ENCODE peak calls at places on chromosomes 3 and 15, in nine cellular contexts. Q, L, T, E, B, K, P, V and O are unnamed samples.

GRCh38 chr15:92394327-92395175 is 870 bp downstream of the ST8SIA2 start:
- DNase-seq in B (no peak), P (no peak), V (no peak), K (peak; percentile 16), T (peak; percentile 25), E (no peak), L (no peak), Q (no peak), O (no peak)

GRCh38 chr3:112734718-112735350 is 93.9 kb upstream of the CCDC80 start:
- DNase-seq in P (peak; percentile 65), V (peak; percentile 79), T (peak; percentile 88), L (peak; percentile 8), E (peak; percentile 42), K (peak; percentile 75), B (peak; percentile 17), Q (peak; percentile 81), O (peak; percentile 75)

GRCh38 chr3:193788189-193788946 is 195.4 kb downstream of the OPA1 start:
- DNase-seq in T (peak; percentile 68), K (peak; percentile 68), B (peak; percentile 49), Q (peak; percentile 62), P (peak; percentile 65), L (no peak), V (peak; percentile 66), E (peak; percentile 60), O (peak; percentile 55)

GRCh38 chr3:15171096-15171495 is 35.0 kb upstream of the CAPN7 start:
- DNase-seq in L (no peak), Q (no peak), T (no peak), K (peak; percentile 29), V (peak; percentile 66), E (no peak), B (peak; percentile 60), P (no peak), O (no peak)

GRCh38 chr3:141530133-141530768 is 43.4 kb downstream of the RASA2 start:
- DNase-seq in K (peak; percentile 61), E (no peak), V (no peak), B (no peak), Q (peak; percentile 86), P (no peak), L (no peak), T (no peak), O (peak; percentile 79)

GRCh38 chr3:149767720-149768119 is 15.4 kb upstream of the COMMD2 start:
- DNase-seq in Q (no peak), K (no peak), L (no peak), P (no peak), V (no peak), E (no peak), T (no peak), B (no peak), O (no peak)

GRCh38 chr3:108287146-108287545 is 9.2 kb upstream of the HHLA2 start:
- DNase-seq in V (peak; percentile 47), P (no peak), Q (peak; percentile 12), E (no peak), K (no peak), B (no peak), T (no peak), L (no peak), O (no peak)

GRCh38 chr3:59425371-59425770 is 375.5 kb upstream of the CFAP20DC start:
- DNase-seq in B (no peak), E (no peak), K (peak; percentile 89), L (no peak), P (no peak), T (peak; percentile 14), Q (peak; percentile 95), V (no peak), O (peak; percentile 86)

GRCh38 chr3:89762360-89762759 is 654.9 kb downstream of the EPHA3 start:
- DNase-seq in E (no peak), L (no peak), P (no peak), T (no peak), K (no peak), B (no peak), Q (no peak), V (no peak), O (no peak)

GRCh38 chr3:139534992-139535879 is 4.3 kb downstream of the RBP1 start:
- DNase-seq in P (peak; percentile 51), K (peak; percentile 91), Q (peak; percentile 34), L (peak; percentile 38), E (peak; percentile 96), V (peak; percentile 7), B (no peak), T (peak; percentile 86), O (peak; percentile 11)

GRCh38 chr3:177061382-177061781 is 135.9 kb downstream of the TBL1XR1 start:
- DNase-seq in T (no peak), Q (no peak), L (no peak), E (no peak), V (no peak), K (no peak), P (no peak), B (no peak), O (no peak)

GRCh38 chr3:42042747-42043115 is 48.4 kb upstream of the TRAK1 start:
- DNase-seq in L (no peak), B (no peak), T (no peak), E (peak; percentile 5), K (peak; percentile 45), Q (no peak), V (no peak), P (no peak), O (peak; percentile 28)

GRCh38 chr3:81666502-81667121 is 94.8 kb downstream of the GBE1 start:
- DNase-seq in L (no peak), T (no peak), Q (peak; percentile 48), V (peak; percentile 10), E (no peak), K (peak; percentile 43), B (no peak), P (no peak), O (peak; percentile 29)

GRCh38 chr15:48416301-48416700 is 85.1 kb downstream of the DUT start:
- DNase-seq in T (no peak), P (no peak), L (no peak), V (peak; percentile 36), E (no peak), B (no peak), K (no peak), Q (no peak), O (no peak)

GRCh38 chr3:181274025-181274424 is 284.5 kb upstream of the DNAJC19 start:
- DNase-seq in B (no peak), Q (no peak), L (no peak), P (no peak), T (no peak), E (no peak), K (no peak), V (no peak), O (no peak)
- H3K4me3 ChIP-seq in B (no peak overlapping the region), Q (no peak overlapping the region), L (no peak overlapping the region), P (no peak overlapping the region), T (no peak overlapping the region), E (no peak overlapping the region), K (no peak overlapping the region), V (no peak overlapping the region), O (no peak overlapping the region)

GRCh38 chr3:114877378-114878118 is 269.5 kb downstream of the ZBTB20 start:
- DNase-seq in V (no peak), P (no peak), Q (no peak), K (peak; percentile 10), E (no peak), L (no peak), B (no peak), T (no peak), O (no peak)
- TF ChIP-seq CTCF in V (no peak), P (no peak), Q (no peak), K (no peak), E (no peak), L (no peak), B (no peak), T (no peak), O (no peak)

DNA sequence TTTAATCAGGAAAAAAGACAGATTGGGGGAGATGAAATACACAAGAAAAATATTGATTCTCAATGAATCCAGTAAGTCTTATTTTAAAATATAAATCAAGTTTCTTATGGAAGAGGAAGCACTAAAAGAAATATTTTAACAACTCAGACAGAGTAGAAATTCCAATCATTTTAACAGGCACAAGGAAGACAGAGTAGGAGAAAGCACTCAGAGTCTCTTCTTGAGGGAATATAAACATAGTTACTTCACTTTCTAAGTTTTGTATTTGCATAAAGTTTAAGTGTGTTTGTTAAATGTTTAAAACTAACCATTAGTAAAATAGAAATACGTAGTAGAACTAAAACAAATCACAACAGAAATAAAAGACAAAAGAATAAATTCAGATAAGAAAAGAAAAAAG is 24.5 kb upstream of the RTP4 start:
- DNase-seq in B (no peak), V (no peak), Q (no peak), L (no peak), T (no peak), K (no peak), E (no peak), P (no peak), O (no peak)
- H3K4me3 ChIP-seq in B (no peak overlapping the region), V (no peak overlapping the region), Q (no peak overlapping the region), L (no peak overlapping the region), T (no peak overlapping the region), K (no peak overlapping the region), E (no peak overlapping the region), P (no peak overlapping the region), O (no peak overlapping the region)

GRCh38 chr3:84825817-84826216 is 133.0 kb upstream of the CADM2 start:
- DNase-seq in Q (no peak), E (no peak), B (no peak), L (no peak), P (no peak), K (no peak), T (no peak), V (no peak), O (no peak)
- TF ChIP-seq CTCF in Q (no peak), E (no peak), B (no peak), L (no peak), P (no peak), K (no peak), T (no peak), V (no peak), O (no peak)